ENCODE peak calls at places on chromosomes 4 and X, in five cellular contexts. V is uterus, W is mesendoderm, Z is mucosa of descending colon, L is iPS DF 6.9. K is an unnamed sample.
A peak's percentile ranks its signal among the peaks of the same experiment; 100 is the strongest.

GRCh38 chrX:103879339-103879738 is 47.3 kb upstream of the RAB9B start:
- DNase-seq in V (no peak), W (peak; percentile 3), Z (no peak), L (no peak), K (no peak)

GRCh38 chr4:98261291-98262271 is at the start of gene RAP1GDS1:
- DNase-seq in V (peak; percentile 38), W (peak; percentile 55), Z (peak; percentile 75), L (no peak), K (peak; percentile 30)

GRCh38 chr4:112153222-112153791 is 8.1 kb downstream of the FAM241A start:
- DNase-seq in V (no peak), W (peak; percentile 40), Z (no peak), L (no peak), K (no peak)

GRCh38 chrX:126552313-126553022 is at the start of gene DCAF12L1:
- DNase-seq in V (no peak), W (peak; percentile 53), Z (peak; percentile 45), L (peak; percentile 27), K (no peak)

GRCh38 chrX:134599173-134599914 is 58.9 kb downstream of the PLAC1 start:
- DNase-seq in V (peak; percentile 63), W (no peak), Z (no peak), L (no peak), K (no peak)

GRCh38 chrX:15985937-15986336 is 131.3 kb upstream of the AP1S2 start:
- DNase-seq in V (no peak), W (no peak), Z (no peak), L (no peak), K (no peak)

GRCh38 chrX:135396109-135396508 is 25.6 kb upstream of the SMIM10L2A start:
- DNase-seq in V (peak; percentile 17), W (no peak), Z (no peak), L (no peak), K (no peak)

GRCh38 chr4:53763813-53764597 is 172.7 kb upstream of the LNX1 start:
- DNase-seq in V (no peak), W (peak; percentile 14), Z (no peak), L (no peak), K (no peak)

GRCh38 chr4:66855956-66856355 is 689.3 kb downstream of the CENPC start:
- DNase-seq in V (no peak), W (no peak), Z (no peak), L (no peak), K (no peak)

GRCh38 chr4:92234393-92235176 is 69.2 kb upstream of the GRID2 start:
- DNase-seq in V (no peak), W (no peak), Z (no peak), L (no peak), K (no peak)

GRCh38 chr4:96955226-96955625 is 1115.3 kb downstream of the PDHA2 start:
- DNase-seq in V (no peak), W (no peak), Z (no peak), L (no peak), K (no peak)

GRCh38 chrX:1518512-1518911 is 18.5 kb downstream of the P2RY8 start:
- DNase-seq in V (no peak), W (no peak), Z (no peak), L (no peak), K (no peak)

GRCh38 chrX:1520350-1520749 is 16.6 kb downstream of the P2RY8 start:
- DNase-seq in V (no peak), W (no peak), Z (no peak), L (no peak), K (no peak)

GRCh38 chrX:1511829-1512228 is 25.2 kb downstream of the P2RY8 start:
- DNase-seq in V (no peak), W (no peak), Z (no peak), L (no peak), K (no peak)

GRCh38 chrX:1519022-1519497 is 17.9 kb downstream of the P2RY8 start:
- DNase-seq in V (no peak), W (no peak), Z (no peak), L (no peak), K (no peak)

GRCh38 chrX:1516596-1517104 is 20.3 kb downstream of the P2RY8 start:
- DNase-seq in V (no peak), W (no peak), Z (no peak), L (no peak), K (no peak)
- H3K36me3 ChIP-seq in V (no peaks in the 10 kb centered on the region), W (no peaks in the 10 kb centered on the region), Z (no peaks in the 10 kb centered on the region), L (no peaks in the 10 kb centered on the region), K (no peaks in the 10 kb centered on the region)

GRCh38 chr4:47876784-47877183 is 37.6 kb downstream of the NFXL1 start:
- DNase-seq in V (no peak), W (no peak), Z (no peak), L (no peak), K (no peak)

GRCh38 chr4:47873877-47874571 is 36.2 kb upstream of the CORIN start:
- DNase-seq in V (no peak), W (no peak), Z (no peak), L (no peak), K (no peak)

GRCh38 chr4:47876310-47876709 is 38.1 kb downstream of the NFXL1 start:
- DNase-seq in V (no peak), W (no peak), Z (no peak), L (no peak), K (no peak)

GRCh38 chr4:47879458-47879857 is 34.9 kb downstream of the NFXL1 start:
- DNase-seq in V (no peak), W (no peak), Z (no peak), L (no peak), K (no peak)

DNA sequence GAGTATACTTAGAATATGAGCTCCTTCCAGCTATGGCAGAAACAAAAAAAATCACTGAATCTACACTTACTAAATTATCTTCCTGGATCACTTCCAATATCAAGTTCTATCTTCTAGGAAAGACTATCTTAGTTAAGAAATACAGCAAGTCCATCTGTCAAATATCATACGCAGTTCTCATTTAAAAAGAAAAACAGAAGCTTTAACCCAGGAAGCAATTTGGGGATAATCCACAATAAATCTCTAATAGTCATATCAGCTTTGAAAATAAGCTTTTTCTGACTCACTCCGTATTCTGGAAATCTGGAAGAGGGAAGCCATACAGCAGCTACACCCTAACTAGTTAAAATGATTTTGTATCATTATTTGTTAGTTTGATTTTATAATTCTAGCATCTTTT is 37.2 kb downstream of the NFXL1 start:
- DNase-seq in V (no peak), W (no peak), Z (no peak), L (no peak), K (no peak)
- H3K36me3 ChIP-seq in V (no peaks in the 10 kb centered on the region), W (peaks cover 5% of the 10 kb centered on the region), Z (no peaks in the 10 kb centered on the region), L (peaks cover 5% of the 10 kb centered on the region), K (peaks cover 92% of the 10 kb centered on the region)

DNA sequence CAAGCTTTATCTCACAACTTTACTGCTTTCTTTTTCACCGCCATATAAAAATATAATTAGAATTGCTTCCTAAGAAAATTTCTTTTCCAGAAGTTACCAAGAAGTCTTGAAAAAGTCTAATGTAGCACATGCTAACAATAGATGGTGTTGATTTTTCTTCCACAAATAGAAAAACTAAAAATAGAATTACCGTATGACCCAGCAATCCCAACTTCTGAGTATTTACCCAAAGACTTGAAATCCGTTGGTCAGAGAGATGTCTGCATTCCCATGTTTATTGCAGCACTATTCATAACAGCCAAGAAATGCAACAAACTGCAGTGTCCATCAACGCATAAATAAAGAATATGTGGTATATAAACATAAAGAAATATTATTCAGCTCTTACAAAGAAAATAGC is 17.8 kb upstream of the EDNRA start:
- DNase-seq in V (no peak), W (no peak), Z (no peak), L (no peak), K (no peak)
- H3K36me3 ChIP-seq in V (no peaks in the 10 kb centered on the region), W (no peaks in the 10 kb centered on the region), Z (no peaks in the 10 kb centered on the region), L (no peaks in the 10 kb centered on the region), K (no peaks in the 10 kb centered on the region)

GRCh38 chrX:47242321-47242720 is 9.5 kb downstream of the USP11 start:
- DNase-seq in V (no peak), W (no peak), Z (no peak), L (no peak), K (no peak)

GRCh38 chrX:47240619-47241018 is 7.8 kb downstream of the USP11 start:
- DNase-seq in V (no peak), W (no peak), Z (no peak), L (no peak), K (no peak)

GRCh38 chrX:47239898-47240545 is 7.2 kb downstream of the USP11 start:
- DNase-seq in V (no peak), W (no peak), Z (no peak), L (no peak), K (no peak)

GRCh38 chrX:47243351-47243750 is 10.5 kb downstream of the USP11 start:
- DNase-seq in V (no peak), W (no peak), Z (no peak), L (no peak), K (no peak)

DNA sequence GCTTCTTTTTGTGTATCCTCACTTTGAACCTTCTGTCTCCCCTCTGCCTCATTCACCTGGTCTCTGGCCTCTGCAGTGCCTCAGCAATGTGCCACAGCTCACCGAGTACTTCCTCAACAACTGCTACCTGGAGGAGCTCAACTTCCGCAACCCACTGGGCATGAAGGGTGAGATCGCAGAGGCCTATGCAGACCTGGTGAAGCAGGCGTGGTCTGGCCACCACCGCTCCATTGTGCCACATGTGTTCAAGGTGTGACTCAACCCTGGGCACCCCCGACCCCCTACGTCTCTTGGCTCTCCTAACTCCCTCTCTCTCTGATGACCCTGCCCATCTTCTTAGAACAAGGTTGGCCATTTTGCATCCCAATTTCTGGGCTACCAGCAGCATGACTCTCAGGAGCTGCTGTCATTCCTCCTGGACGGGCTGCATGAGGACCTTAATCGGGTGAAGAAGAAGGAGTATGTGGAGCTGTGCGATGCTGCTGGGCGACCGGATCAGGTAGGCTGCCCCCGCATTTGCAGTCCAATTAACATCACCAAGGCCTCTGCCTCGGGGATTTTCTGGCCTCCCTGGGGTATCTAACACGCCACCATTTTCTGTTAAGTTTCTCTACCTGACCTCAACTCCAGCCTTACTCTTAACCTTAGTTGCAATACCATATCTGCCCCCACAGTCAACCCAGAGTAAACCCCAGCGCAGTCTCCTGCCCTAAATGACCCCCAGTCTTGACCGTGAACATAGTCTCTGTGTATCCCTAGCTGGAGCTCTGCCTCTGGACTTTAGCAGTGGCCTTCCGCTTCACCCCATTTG is 8.6 kb downstream of the USP11 start:
- DNase-seq in V (no peak), W (no peak), Z (no peak), L (no peak), K (no peak)
- H3K36me3 ChIP-seq in V (no peaks in the 10 kb centered on the region), W (peaks cover 1% of the 10 kb centered on the region), Z (no peaks in the 10 kb centered on the region), L (peaks cover 31% of the 10 kb centered on the region), K (peaks cover 25% of the 10 kb centered on the region)

DNA sequence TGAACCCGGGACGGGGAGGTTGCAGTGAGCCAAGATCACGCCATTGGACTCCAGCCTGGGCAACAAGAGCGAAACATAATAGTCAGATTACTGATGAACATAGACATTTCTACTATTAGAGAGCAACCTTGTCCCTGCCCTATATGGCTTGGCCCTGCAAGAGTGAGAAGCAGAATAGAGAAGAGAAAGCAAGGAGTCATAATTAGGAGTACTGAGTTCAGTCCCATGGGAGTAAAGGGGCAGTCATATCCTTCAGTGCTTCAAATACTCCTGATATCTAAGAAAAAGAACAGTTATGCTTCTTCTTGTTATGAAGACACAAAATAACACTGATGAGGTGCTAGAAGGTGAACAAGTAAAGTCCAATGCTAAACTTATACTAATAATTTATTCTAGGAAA is 33.8 kb downstream of the CLDN2 start:
- DNase-seq in V (no peak), W (no peak), Z (no peak), L (no peak), K (no peak)
- H3K36me3 ChIP-seq in V (no peaks in the 10 kb centered on the region), W (no peaks in the 10 kb centered on the region), Z (no peaks in the 10 kb centered on the region), L (no peaks in the 10 kb centered on the region), K (no peaks in the 10 kb centered on the region)